ENCODE peak calls at places on chromosomes 12 and 14, in four cellular contexts. X is fibroblast of lung, K is GM10248, V is GM06990. P is an unnamed sample.

GRCh38 chr14:38212996-38213395 is 5.3 kb downstream of the SSTR1 start:
- DNase-seq in X (peak), K (no peak), V (no peak), P (no peak)

GRCh38 chr12:80268924-80269749 is 169.8 kb downstream of the OTOGL start:
- DNase-seq in K (no peak), V (no peak), X (peak), P (no peak)

GRCh38 chr14:28762949-28763313 is 3.7 kb upstream of the FOXG1 start:
- DNase-seq in V (no peak), K (no peak), X (no peak), P (no peak)

GRCh38 chr14:81400202-81400678 is at the start of gene STON2:
- DNase-seq in V (no peak), K (no peak), X (peak), P (no peak)

GRCh38 chr14:40004871-40005503 is 572.8 kb upstream of the FBXO33 start:
- DNase-seq in K (no peak), V (no peak), X (no peak), P (no peak)

GRCh38 chr12:74401035-74401434 is 136.6 kb upstream of the ATXN7L3B start:
- DNase-seq in X (no peak), K (no peak), V (no peak), P (no peak)

GRCh38 chr12:62660763-62661162 is 194.1 kb downstream of the MON2 start:
- DNase-seq in X (peak), V (no peak), K (no peak), P (no peak)

GRCh38 chr12:92363295-92364146 is 217.9 kb upstream of the BTG1 start:
- DNase-seq in K (peak), V (peak), X (peak), P (peak)

GRCh38 chr14:55715889-55716288 is 135.9 kb downstream of the KTN1 start:
- DNase-seq in V (no peak), X (peak), K (no peak), P (no peak)

GRCh38 chr14:68607852-68608232 is 185.0 kb downstream of the ZFP36L1 start:
- DNase-seq in V (no peak), K (no peak), X (no peak), P (no peak)

GRCh38 chr12:88925370-88925915 is 345.2 kb upstream of the KITLG start:
- DNase-seq in X (peak), V (no peak), K (no peak), P (no peak)

GRCh38 chr14:101028971-101029667 is 125.6 kb upstream of the RTL1 start:
- DNase-seq in K (no peak), V (no peak), X (no peak), P (no peak)

GRCh38 chr12:46702581-46703344 is 123.0 kb downstream of the SLC38A4 start:
- DNase-seq in K (no peak), X (peak), V (no peak), P (no peak)

GRCh38 chr12:3204143-3204542 is 127.0 kb downstream of the TSPAN9 start:
- DNase-seq in X (no peak), V (no peak), K (no peak), P (no peak)
- TF ChIP-seq CTCF in X (no peak), V (no peak), K (no peak), P (no peak)

DNA sequence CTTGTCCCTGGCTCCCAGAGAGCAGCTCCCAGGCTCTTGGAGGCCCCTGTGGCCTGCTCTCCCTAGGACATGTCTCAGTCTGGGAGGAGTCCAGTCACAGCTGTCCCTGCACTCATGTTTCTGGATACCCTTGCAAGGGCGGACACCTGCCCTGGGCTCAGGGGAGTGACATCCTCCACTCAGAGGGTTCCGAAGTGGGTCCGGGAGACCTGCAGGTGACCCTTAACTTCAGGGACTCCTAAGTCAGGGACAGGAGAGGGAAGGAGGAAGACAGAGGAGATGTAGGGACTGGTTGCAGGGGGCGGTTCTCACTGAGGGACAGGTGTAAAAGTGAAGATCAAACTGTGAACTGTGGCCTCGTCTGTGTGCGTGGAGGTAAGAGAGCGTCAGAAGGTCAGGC is 37.6 kb downstream of the CACNA2D4 start:
- DNase-seq in X (no peak), V (no peak), K (no peak), P (no peak)
- TF ChIP-seq CTCF in X (no peak), V (no peak), K (no peak), P (no peak)

GRCh38 chr12:122035292-122035691 is 13.6 kb downstream of the BCL7A start:
- DNase-seq in K (no peak), X (no peak), V (no peak), P (no peak)

GRCh38 chr12:122030427-122030825 is 8.7 kb downstream of the BCL7A start:
- DNase-seq in K (no peak), V (no peak), X (no peak), P (no peak)

GRCh38 chr12:122029620-122030426 is 8.1 kb downstream of the BCL7A start:
- DNase-seq in K (no peak), X (no peak), V (no peak), P (no peak)

GRCh38 chr12:122031342-122032216 is 9.9 kb downstream of the BCL7A start:
- DNase-seq in K (peak), X (no peak), V (no peak), P (no peak)

DNA sequence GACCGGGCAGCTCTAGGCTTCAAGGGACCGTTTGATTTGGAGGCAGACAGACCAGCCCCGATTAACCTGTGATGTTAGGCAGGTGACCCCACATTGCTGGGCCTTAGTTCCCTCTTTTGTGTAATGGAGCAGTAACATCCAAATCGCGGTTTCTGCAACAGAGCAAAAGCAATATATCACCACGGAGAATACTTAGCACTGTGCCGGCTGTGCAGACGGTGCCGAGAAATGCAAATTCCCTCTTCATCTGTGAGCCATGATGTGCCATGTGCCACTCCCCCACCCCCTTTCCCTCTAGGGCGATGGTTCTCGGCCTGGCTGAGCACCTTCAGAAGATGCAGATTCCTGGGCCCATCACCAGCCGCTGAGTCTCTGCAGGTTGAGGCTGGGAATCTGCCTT is 10.9 kb downstream of the BCL7A start:
- DNase-seq in V (no peak), X (no peak), K (no peak), P (no peak)
- TF ChIP-seq CTCF in V (no peak), X (no peak), K (no peak), P (no peak)

DNA sequence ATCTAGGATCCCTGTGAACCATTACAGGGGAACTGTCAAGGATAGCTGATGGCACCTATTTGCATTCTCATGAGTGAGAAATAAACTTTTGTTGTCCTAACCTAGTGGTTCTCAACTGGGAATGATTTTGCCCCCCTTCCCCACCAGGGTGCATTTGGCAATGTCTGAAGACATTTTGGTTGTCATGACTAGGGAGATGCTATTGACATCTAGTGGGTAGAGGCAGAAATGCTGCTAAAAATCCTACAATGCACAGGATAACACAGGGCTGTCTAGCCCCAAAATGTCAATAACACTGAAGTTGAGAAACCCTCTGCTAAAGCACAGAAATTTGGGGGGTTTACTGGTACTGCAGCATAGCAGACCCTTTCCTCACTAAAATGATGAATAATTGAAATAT is 140.9 kb upstream of the SRRM4 start:
- DNase-seq in K (no peak), X (no peak), V (no peak), P (no peak)
- TF ChIP-seq CTCF in K (no peak), X (no peak), V (peak), P (peak)

GRCh38 chr14:22434030-22434429 is 155.0 kb downstream of the DAD1 start:
- DNase-seq in V (no peak), X (no peak), K (no peak), P (no peak)
- TF ChIP-seq CTCF in V (no peak), X (no peak), K (no peak), P (no peak)

DNA sequence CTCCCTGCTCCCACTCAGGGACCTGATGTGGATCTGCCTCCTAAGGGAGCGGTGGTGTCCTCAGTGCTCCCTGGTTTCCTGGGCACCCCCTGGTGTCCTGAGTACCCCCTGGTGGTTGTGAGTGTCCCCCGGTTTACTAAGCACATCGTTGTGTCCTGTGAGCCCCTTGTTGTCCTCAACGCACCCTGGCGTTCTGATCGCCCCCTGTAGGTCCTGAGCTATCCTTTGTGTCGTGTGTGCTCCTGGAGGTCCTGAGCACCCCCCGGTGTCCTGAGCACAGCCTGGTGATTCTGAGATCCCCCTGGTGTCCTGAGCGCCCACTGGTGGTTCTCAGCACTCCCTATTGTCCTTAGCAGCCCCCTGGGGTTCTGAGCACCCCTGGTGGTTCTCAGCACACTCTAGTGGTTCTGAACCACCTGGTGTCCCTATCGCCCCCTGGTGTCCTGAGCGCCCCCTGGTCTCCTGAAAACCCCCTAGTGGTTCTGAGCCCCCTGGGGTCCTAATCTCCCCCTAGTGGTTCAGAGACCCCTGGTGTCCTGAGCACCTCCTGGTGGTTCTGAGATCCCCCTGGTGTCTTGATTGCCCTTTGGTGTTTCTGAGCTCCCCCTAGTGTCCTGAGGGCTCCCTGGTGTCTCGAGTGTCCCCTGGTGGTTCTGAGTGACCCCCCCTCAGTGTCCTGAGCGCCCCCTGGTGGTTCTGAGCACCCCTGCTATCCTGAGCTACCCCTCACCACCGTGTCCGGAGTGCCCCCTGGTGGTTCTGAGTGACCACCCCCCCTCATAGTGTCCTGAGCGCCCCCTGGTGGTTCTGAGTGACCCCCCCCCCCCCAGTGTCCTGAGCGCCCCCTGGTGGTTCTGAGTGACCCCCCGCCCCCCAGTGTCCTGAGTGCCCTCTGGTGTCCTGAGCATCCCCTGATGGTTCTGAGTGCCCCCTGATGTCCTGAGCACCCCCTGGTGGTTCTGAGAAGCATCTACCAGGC is 615.1 kb downstream of the TMEM121 start:
- DNase-seq in V (peak), K (peak), X (no peak), P (peak)
- TF ChIP-seq CTCF in V (peak), K (peak), X (no peak), P (peak)

DNA sequence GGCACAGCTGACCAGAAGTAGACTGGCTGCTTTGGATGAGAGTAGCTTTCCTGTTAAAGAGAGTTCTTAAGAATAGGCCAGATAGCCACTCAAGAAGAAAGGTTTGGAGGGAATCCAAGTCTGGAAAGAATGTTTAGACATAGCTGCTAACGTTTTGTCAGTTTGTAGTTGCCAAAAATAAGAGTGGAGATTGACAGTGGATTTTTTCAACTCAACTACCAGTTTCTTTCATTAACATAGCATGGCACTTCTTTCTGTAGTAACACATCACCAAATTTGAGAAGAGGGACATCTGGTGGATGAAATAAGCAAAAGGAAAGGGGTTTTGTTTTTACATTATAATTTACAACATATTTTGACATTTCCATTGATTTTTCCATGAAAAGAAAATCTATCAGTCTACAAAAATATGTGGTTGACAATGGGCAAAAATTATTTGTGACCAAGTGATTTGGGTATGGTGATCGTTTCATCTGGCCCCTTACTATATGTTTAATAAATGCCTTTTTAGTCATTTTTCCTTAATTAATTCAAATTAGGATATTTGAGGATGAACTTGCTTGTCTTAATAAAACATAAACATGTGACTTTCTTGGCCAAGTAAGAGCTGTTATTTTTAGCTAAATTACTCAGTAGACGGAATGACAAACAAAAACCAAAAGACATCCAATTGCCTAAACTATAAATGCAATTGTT is 71.1 kb downstream of the PTPRR start:
- DNase-seq in V (no peak), K (no peak), X (peak), P (peak)
- TF ChIP-seq CTCF in V (peak), K (peak), X (peak), P (peak)

GRCh38 chr12:108975024-108975593 is 45.8 kb downstream of the SVOP start:
- DNase-seq in K (no peak), X (peak), V (no peak), P (no peak)
- TF ChIP-seq CTCF in K (no peak), X (no peak), V (no peak), P (no peak)

GRCh38 chr14:54565236-54566151 is 1.4 kb upstream of the SAMD4A start:
- DNase-seq in V (peak), X (peak), K (peak), P (peak)
- TF ChIP-seq CTCF in V (peak), X (no peak), K (peak), P (peak)

P was measured in GM13977.